ENCODE peak calls at places on chromosomes 4 and X, in six cellular contexts. Z, E, A, L, K and P are unnamed samples.

GRCh38 chr4:1011022-1011694 is at the start of gene FGFRL1:
- DNase-seq in L (peak), Z (peak), A (peak), E (peak), K (peak), P (no peak)

GRCh38 chr4:76459291-76459723 is 24.3 kb downstream of the SHROOM3 start:
- DNase-seq in L (no peak), A (no peak), Z (no peak), E (peak), K (no peak), P (no peak)

GRCh38 chr4:104393649-104394048 is 101.0 kb downstream of the CXXC4 start:
- DNase-seq in L (no peak), K (no peak), Z (no peak), E (no peak), A (no peak), P (no peak)

GRCh38 chr4:158841540-158841939 is 72.7 kb downstream of the FNIP2 start:
- DNase-seq in Z (no peak), A (no peak), L (no peak), E (peak), K (no peak), P (no peak)

GRCh38 chr4:184423003-184423686 is 51.2 kb downstream of the IRF2 start:
- DNase-seq in E (no peak), Z (no peak), L (no peak), K (no peak), A (no peak), P (no peak)

GRCh38 chrX:132094169-132094568 is 33.7 kb downstream of the FRMD7 start:
- DNase-seq in K (no peak), A (no peak), E (peak), L (no peak), Z (no peak), P (no peak)

GRCh38 chr4:40831462-40831861 is 81.7 kb downstream of the NSUN7 start:
- DNase-seq in E (no peak), K (no peak), L (no peak), A (no peak), Z (no peak), P (no peak)

GRCh38 chr4:65773636-65774035 is 103.3 kb upstream of the EPHA5 start:
- DNase-seq in E (no peak), L (no peak), Z (no peak), K (no peak), A (no peak), P (no peak)

GRCh38 chr4:100041646-100042045 is 91.6 kb upstream of the H2AZ1 start:
- DNase-seq in Z (no peak), A (no peak), E (peak), L (no peak), K (no peak), P (no peak)

GRCh38 chr4:26124753-26125236 is 196.0 kb upstream of the RBPJ start:
- DNase-seq in Z (no peak), A (no peak), E (peak), L (no peak), K (no peak), P (no peak)

GRCh38 chrX:41781500-41781899 is 57.5 kb downstream of the GPR82 start:
- DNase-seq in K (no peak), A (no peak), Z (no peak), E (peak), L (peak), P (peak)

GRCh38 chr4:8073206-8073863 is 85.3 kb downstream of the ABLIM2 start:
- DNase-seq in A (no peak), Z (no peak), K (no peak), E (no peak), L (no peak), P (no peak)

GRCh38 chrX:148878371-148878770 is 378.0 kb downstream of the AFF2 start:
- DNase-seq in A (no peak), L (no peak), K (no peak), Z (no peak), E (peak), P (no peak)

GRCh38 chrX:30659421-30659820 is 6.2 kb downstream of the GK start:
- DNase-seq in L (peak), A (no peak), Z (no peak), K (peak), E (peak), P (no peak)

GRCh38 chrX:117989512-117989911 is 127.1 kb downstream of the KLHL13 start:
- DNase-seq in A (no peak), Z (no peak), K (no peak), E (no peak), L (no peak), P (no peak)

GRCh38 chrX:85977218-85977617 is 70.1 kb downstream of the CHM start:
- DNase-seq in A (no peak), K (no peak), E (no peak), Z (no peak), L (no peak), P (no peak)

GRCh38 chrX:54248309-54248708 is 65.3 kb upstream of the FAM120C start:
- DNase-seq in L (peak), A (no peak), K (no peak), Z (no peak), E (peak), P (no peak)

GRCh38 chr4:117455088-117455487 is 369.7 kb upstream of the TRAM1L1 start:
- DNase-seq in E (no peak), A (no peak), L (no peak), Z (no peak), K (no peak), P (no peak)

GRCh38 chr4:183284229-183284628 is 35.8 kb downstream of the CLDN22 start:
- DNase-seq in A (no peak), L (no peak), E (no peak), K (no peak), Z (no peak), P (no peak)

GRCh38 chr4:43411226-43411625 is 518.7 kb downstream of the GRXCR1 start:
- DNase-seq in K (no peak), Z (no peak), A (no peak), E (peak), L (no peak), P (no peak)

GRCh38 chrX:135596495-135596894 is 76.0 kb downstream of the INTS6L start:
- DNase-seq in Z (peak), A (no peak), K (no peak), L (peak), E (peak), P (no peak)

GRCh38 chr4:105944535-105944934 is 49.3 kb downstream of the NPNT start:
- DNase-seq in A (no peak), L (no peak), K (no peak), Z (no peak), E (peak), P (peak)